ENCODE peak calls at places on chromosomes 2 and 18, in seven cellular contexts. W is midbrain; N is EH; M is stimulated activated CD4-positive, alpha-beta T cell treated with anti-CD3 and anti-CD28 coated beads, TNF-alpha, amount 100 ng/mL, for 1 hour; C is GM23248; D is kidney; E is foreskin fibroblast. R is an unnamed sample.

GRCh38 chr2:119011162-119011909 is 69.3 kb downstream of the MARCO start:
- DNase-seq in W (peak), N (peak), M (no peak), C (peak), D (peak), E (peak), R (no peak)

GRCh38 chr2:28296243-28296642 is 96.4 kb upstream of the FOSL2 start:
- DNase-seq in W (no peak), N (peak), M (no peak), C (peak), D (no peak), E (peak), R (peak)

GRCh38 chr2:201709049-201709448 is 10.6 kb upstream of the MPP4 start:
- DNase-seq in W (no peak), N (no peak), M (no peak), C (peak), D (no peak), E (no peak), R (no peak)

GRCh38 chr2:239817011-239817490 is 208.1 kb downstream of the NDUFA10 start:
- DNase-seq in W (no peak), N (no peak), M (no peak), C (no peak), D (peak), E (no peak), R (no peak)

GRCh38 chr2:107717666-107718065 is 109.0 kb upstream of the RGPD4 start:
- DNase-seq in W (no peak), N (no peak), M (no peak), C (no peak), D (no peak), E (no peak), R (no peak)

GRCh38 chr2:220489116-220489515 is 861.7 kb downstream of the SLC4A3 start:
- DNase-seq in W (no peak), N (no peak), M (no peak), C (no peak), D (no peak), E (peak), R (no peak)

GRCh38 chr2:167832840-167833239 is 414.6 kb downstream of the STK39 start:
- DNase-seq in W (no peak), N (no peak), M (no peak), C (no peak), D (no peak), E (no peak), R (no peak)

GRCh38 chr2:179263460-179264237 is 983 bp downstream of the SESTD1 start:
- DNase-seq in W (peak), N (peak), M (no peak), C (peak), D (peak), E (peak), R (peak)

GRCh38 chr2:218026676-218027425 is 24.1 kb upstream of the TNS1 start:
- DNase-seq in W (no peak), N (no peak), M (no peak), C (no peak), D (peak), E (no peak), R (no peak)

GRCh38 chr2:28633739-28634138 is 117.9 kb upstream of the PPP1CB start:
- DNase-seq in W (no peak), N (peak), M (no peak), C (peak), D (no peak), E (peak), R (peak)

GRCh38 chr2:240464514-240465241 is 29.2 kb downstream of the GPC1 start:
- DNase-seq in W (no peak), N (no peak), M (no peak), C (no peak), D (peak), E (no peak), R (no peak)

GRCh38 chr2:229409751-229410181 is 138.7 kb upstream of the PID1 start:
- DNase-seq in W (no peak), N (no peak), M (no peak), C (no peak), D (no peak), E (peak), R (no peak)

GRCh38 chr18:22933958-22934423 is 863 bp downstream of the RBBP8 start:
- DNase-seq in W (no peak), N (no peak), M (no peak), C (peak), D (no peak), E (no peak), R (no peak)

GRCh38 chr18:12299862-12300261 is 8.2 kb upstream of the TUBB6 start:
- DNase-seq in W (no peak), N (no peak), M (no peak), C (no peak), D (no peak), E (no peak), R (no peak)